ENCODE peak calls at places on chromosome 20, in seven cellular contexts. One of them, this sample, is unnamed.

GRCh38 chr20:19653328-19653727 is 104.7 kb upstream of the RIN2 start:
- DNase-seq in MM.1S: no peak
- DNase-seq in OCI-LY7: no peak
- DNase-seq in PC-3: no peak
- DNase-seq in neural progenitor cell: no peak
- DNase-seq in HCT116: no peak
- DNase-seq in GM23338: no peak
- DNase-seq in this sample: no peak

GRCh38 chr20:36322131-36322530 is 16.0 kb downstream of the DLGAP4 start:
- DNase-seq in MM.1S: no peak
- DNase-seq in OCI-LY7: no peak
- DNase-seq in PC-3: no peak
- DNase-seq in neural progenitor cell: no peak
- DNase-seq in HCT116: no peak
- DNase-seq in GM23338: no peak
- DNase-seq in this sample: no peak

GRCh38 chr20:31695849-31696804 is 26.5 kb downstream of the BCL2L1 start:
- DNase-seq in MM.1S: no peak
- DNase-seq in OCI-LY7: no peak
- DNase-seq in PC-3: peak
- DNase-seq in neural progenitor cell: no peak
- DNase-seq in HCT116: peak
- DNase-seq in GM23338: no peak
- DNase-seq in this sample: peak

GRCh38 chr20:3815703-3816315 is 4.5 kb upstream of the AP5S1 start:
- DNase-seq in MM.1S: no peak
- DNase-seq in OCI-LY7: no peak
- DNase-seq in PC-3: no peak
- DNase-seq in neural progenitor cell: no peak
- DNase-seq in HCT116: no peak
- DNase-seq in GM23338: no peak
- DNase-seq in this sample: no peak

GRCh38 chr20:23167436-23167835 is 81.3 kb upstream of the CD93 start:
- DNase-seq in MM.1S: no peak
- DNase-seq in OCI-LY7: no peak
- DNase-seq in PC-3: peak
- DNase-seq in neural progenitor cell: no peak
- DNase-seq in HCT116: no peak
- DNase-seq in GM23338: no peak
- DNase-seq in this sample: peak

GRCh38 chr20:57417830-57418780 is 26.9 kb downstream of the RBM38 start:
- DNase-seq in MM.1S: peak
- DNase-seq in OCI-LY7: no peak
- DNase-seq in PC-3: no peak
- DNase-seq in neural progenitor cell: no peak
- DNase-seq in HCT116: no peak
- DNase-seq in GM23338: no peak
- DNase-seq in this sample: no peak

GRCh38 chr20:62642666-62643520 is 590 bp downstream of the SLCO4A1 start:
- DNase-seq in MM.1S: peak
- DNase-seq in OCI-LY7: peak
- DNase-seq in PC-3: peak
- DNase-seq in neural progenitor cell: peak
- DNase-seq in HCT116: no peak
- DNase-seq in GM23338: peak
- DNase-seq in this sample: peak

GRCh38 chr20:61797200-61797599 is 268.5 kb downstream of the TAF4 start:
- DNase-seq in MM.1S: no peak
- DNase-seq in OCI-LY7: peak
- DNase-seq in PC-3: no peak
- DNase-seq in neural progenitor cell: peak
- DNase-seq in HCT116: no peak
- DNase-seq in GM23338: peak
- DNase-seq in this sample: no peak

GRCh38 chr20:35883778-35884540 is 70.3 kb downstream of the SCAND1 start:
- DNase-seq in MM.1S: peak
- DNase-seq in OCI-LY7: peak
- DNase-seq in PC-3: peak
- DNase-seq in neural progenitor cell: peak
- DNase-seq in HCT116: peak
- DNase-seq in GM23338: peak
- DNase-seq in this sample: peak

GRCh38 chr20:7716286-7716972 is 223.8 kb downstream of the HAO1 start:
- DNase-seq in MM.1S: peak
- DNase-seq in OCI-LY7: peak
- DNase-seq in PC-3: no peak
- DNase-seq in neural progenitor cell: no peak
- DNase-seq in HCT116: no peak
- DNase-seq in GM23338: no peak
- DNase-seq in this sample: no peak

GRCh38 chr20:57747889-57748456 is 38.2 kb upstream of the PMEPA1 start:
- DNase-seq in MM.1S: no peak
- DNase-seq in OCI-LY7: no peak
- DNase-seq in PC-3: no peak
- DNase-seq in neural progenitor cell: peak
- DNase-seq in HCT116: no peak
- DNase-seq in GM23338: no peak
- DNase-seq in this sample: no peak

GRCh38 chr20:46285072-46285471 is 23.2 kb downstream of the CDH22 start:
- DNase-seq in MM.1S: no peak
- DNase-seq in OCI-LY7: no peak
- DNase-seq in PC-3: no peak
- DNase-seq in neural progenitor cell: no peak
- DNase-seq in HCT116: no peak
- DNase-seq in GM23338: no peak
- DNase-seq in this sample: no peak

GRCh38 chr20:25269833-25270170 is 21.9 kb downstream of the PYGB start:
- DNase-seq in MM.1S: no peak
- DNase-seq in OCI-LY7: no peak
- DNase-seq in PC-3: no peak
- DNase-seq in neural progenitor cell: no peak
- DNase-seq in HCT116: no peak
- DNase-seq in GM23338: no peak
- DNase-seq in this sample: no peak

GRCh38 chr20:37346526-37347346 is 796 bp downstream of the SRC start:
- DNase-seq in MM.1S: no peak
- DNase-seq in OCI-LY7: no peak
- DNase-seq in PC-3: no peak
- DNase-seq in neural progenitor cell: peak
- DNase-seq in HCT116: no peak
- DNase-seq in GM23338: peak
- DNase-seq in this sample: peak

GRCh38 chr20:17614176-17614811 is 44.4 kb downstream of the DSTN start:
- DNase-seq in MM.1S: no peak
- DNase-seq in OCI-LY7: no peak
- DNase-seq in PC-3: no peak
- DNase-seq in neural progenitor cell: no peak
- DNase-seq in HCT116: no peak
- DNase-seq in GM23338: peak
- DNase-seq in this sample: peak

GRCh38 chr20:7673841-7674240 is 266.4 kb downstream of the HAO1 start:
- DNase-seq in MM.1S: no peak
- DNase-seq in OCI-LY7: no peak
- DNase-seq in PC-3: peak
- DNase-seq in neural progenitor cell: no peak
- DNase-seq in HCT116: no peak
- DNase-seq in GM23338: no peak
- DNase-seq in this sample: peak

GRCh38 chr20:14721926-14722325 is 384.5 kb upstream of the FLRT3 start:
- DNase-seq in MM.1S: no peak
- DNase-seq in OCI-LY7: no peak
- DNase-seq in PC-3: peak
- DNase-seq in neural progenitor cell: no peak
- DNase-seq in HCT116: no peak
- DNase-seq in GM23338: no peak
- DNase-seq in this sample: peak

GRCh38 chr20:50844430-50845100 is 49.7 kb downstream of the BCAS4 start:
- DNase-seq in MM.1S: no peak
- DNase-seq in OCI-LY7: peak
- DNase-seq in PC-3: peak
- DNase-seq in neural progenitor cell: no peak
- DNase-seq in HCT116: peak
- DNase-seq in GM23338: no peak
- DNase-seq in this sample: peak

GRCh38 chr20:32130965-32131364 is 21.5 kb downstream of the TM9SF4 start:
- DNase-seq in MM.1S: no peak
- DNase-seq in OCI-LY7: no peak
- DNase-seq in PC-3: no peak
- DNase-seq in neural progenitor cell: no peak
- DNase-seq in HCT116: no peak
- DNase-seq in GM23338: no peak
- DNase-seq in this sample: no peak

GRCh38 chr20:58097943-58098342 is 130.5 kb downstream of the ANKRD60 start:
- DNase-seq in MM.1S: no peak
- DNase-seq in OCI-LY7: no peak
- DNase-seq in PC-3: no peak
- DNase-seq in neural progenitor cell: no peak
- DNase-seq in HCT116: no peak
- DNase-seq in GM23338: no peak
- DNase-seq in this sample: no peak

GRCh38 chr20:62219992-62220665 is at the start of gene HRH3:
- DNase-seq in MM.1S: peak
- DNase-seq in OCI-LY7: peak
- DNase-seq in PC-3: no peak
- DNase-seq in neural progenitor cell: peak
- DNase-seq in HCT116: no peak
- DNase-seq in GM23338: peak
- DNase-seq in this sample: peak

GRCh38 chr20:38252292-38253288 is 7.9 kb downstream of the KIAA1755 start:
- DNase-seq in MM.1S: no peak
- DNase-seq in OCI-LY7: no peak
- DNase-seq in PC-3: no peak
- DNase-seq in neural progenitor cell: no peak
- DNase-seq in HCT116: no peak
- DNase-seq in GM23338: peak
- DNase-seq in this sample: no peak

GRCh38 chr20:62317167-62317655 is 14.4 kb downstream of the ADRM1 start:
- DNase-seq in MM.1S: no peak
- DNase-seq in OCI-LY7: no peak
- DNase-seq in PC-3: no peak
- DNase-seq in neural progenitor cell: no peak
- DNase-seq in HCT116: no peak
- DNase-seq in GM23338: no peak
- DNase-seq in this sample: no peak

GRCh38 chr20:59032713-59033059 is 551 bp upstream of the ATP5F1E start:
- DNase-seq in MM.1S: no peak
- DNase-seq in OCI-LY7: no peak
- DNase-seq in PC-3: peak
- DNase-seq in neural progenitor cell: no peak
- DNase-seq in HCT116: peak
- DNase-seq in GM23338: no peak
- DNase-seq in this sample: peak

GRCh38 chr20:3162080-3162611 is 2.5 kb upstream of the FASTKD5 start:
- DNase-seq in MM.1S: no peak
- DNase-seq in OCI-LY7: no peak
- DNase-seq in PC-3: no peak
- DNase-seq in neural progenitor cell: no peak
- DNase-seq in HCT116: no peak
- DNase-seq in GM23338: peak
- DNase-seq in this sample: no peak

DNA sequence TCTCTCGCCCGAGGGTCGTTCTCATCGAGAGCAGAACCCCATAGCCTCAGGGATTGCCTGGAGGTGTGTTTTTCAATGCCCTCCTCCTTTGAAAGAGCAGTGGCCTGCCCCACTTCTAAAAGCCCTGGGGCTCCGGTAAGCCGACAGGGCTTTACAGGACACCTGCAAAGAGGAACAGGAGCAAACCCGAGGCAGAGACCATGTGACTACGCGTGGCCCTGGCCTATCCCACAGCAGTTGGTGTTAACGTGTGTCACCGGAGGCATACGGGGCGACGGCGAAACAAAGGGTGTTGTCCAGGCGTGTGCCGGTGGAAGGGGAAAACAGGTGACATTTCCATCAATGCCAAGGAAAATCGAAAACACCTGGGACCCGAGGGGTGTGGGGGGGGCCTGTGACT is 972.9 kb upstream of the DEFB115 start:
- DNase-seq in MM.1S: no peak
- DNase-seq in OCI-LY7: no peak
- DNase-seq in PC-3: no peak
- DNase-seq in neural progenitor cell: no peak
- DNase-seq in HCT116: no peak
- DNase-seq in GM23338: no peak
- DNase-seq in this sample: no peak
- H3K4me2 ChIP-seq in MM.1S: no peak
- H3K4me2 ChIP-seq in OCI-LY7: peak
- H3K4me2 ChIP-seq in PC-3: no peak
- H3K4me2 ChIP-seq in neural progenitor cell: no peak
- H3K4me2 ChIP-seq in HCT116: peak
- H3K4me2 ChIP-seq in GM23338: peak
- H3K4me2 ChIP-seq in this sample: peak

GRCh38 chr20:63782521-63782971 is 43.0 kb downstream of the SLC2A4RG start:
- DNase-seq in MM.1S: peak
- DNase-seq in OCI-LY7: peak
- DNase-seq in PC-3: no peak
- DNase-seq in neural progenitor cell: no peak
- DNase-seq in HCT116: no peak
- DNase-seq in GM23338: no peak
- DNase-seq in this sample: no peak
- TF ChIP-seq EZH2phosphoT487 in MM.1S: no peak
- TF ChIP-seq EZH2phosphoT487 in OCI-LY7: no peak
- TF ChIP-seq EZH2phosphoT487 in PC-3: no peak
- TF ChIP-seq EZH2phosphoT487 in neural progenitor cell: no peak
- TF ChIP-seq EZH2phosphoT487 in HCT116: no peak
- TF ChIP-seq EZH2phosphoT487 in GM23338: no peak
- TF ChIP-seq EZH2phosphoT487 in this sample: no peak

GRCh38 chr20:52103911-52104545 is 87.6 kb downstream of the ZFP64 start:
- DNase-seq in MM.1S: no peak
- DNase-seq in OCI-LY7: no peak
- DNase-seq in PC-3: no peak
- DNase-seq in neural progenitor cell: peak
- DNase-seq in HCT116: no peak
- DNase-seq in GM23338: peak
- DNase-seq in this sample: peak
- H2AFZ ChIP-seq in MM.1S: no peak
- H2AFZ ChIP-seq in OCI-LY7: no peak
- H2AFZ ChIP-seq in PC-3: no peak
- H2AFZ ChIP-seq in neural progenitor cell: peak
- H2AFZ ChIP-seq in HCT116: no peak
- H2AFZ ChIP-seq in GM23338: peak
- H2AFZ ChIP-seq in this sample: peak

DNA sequence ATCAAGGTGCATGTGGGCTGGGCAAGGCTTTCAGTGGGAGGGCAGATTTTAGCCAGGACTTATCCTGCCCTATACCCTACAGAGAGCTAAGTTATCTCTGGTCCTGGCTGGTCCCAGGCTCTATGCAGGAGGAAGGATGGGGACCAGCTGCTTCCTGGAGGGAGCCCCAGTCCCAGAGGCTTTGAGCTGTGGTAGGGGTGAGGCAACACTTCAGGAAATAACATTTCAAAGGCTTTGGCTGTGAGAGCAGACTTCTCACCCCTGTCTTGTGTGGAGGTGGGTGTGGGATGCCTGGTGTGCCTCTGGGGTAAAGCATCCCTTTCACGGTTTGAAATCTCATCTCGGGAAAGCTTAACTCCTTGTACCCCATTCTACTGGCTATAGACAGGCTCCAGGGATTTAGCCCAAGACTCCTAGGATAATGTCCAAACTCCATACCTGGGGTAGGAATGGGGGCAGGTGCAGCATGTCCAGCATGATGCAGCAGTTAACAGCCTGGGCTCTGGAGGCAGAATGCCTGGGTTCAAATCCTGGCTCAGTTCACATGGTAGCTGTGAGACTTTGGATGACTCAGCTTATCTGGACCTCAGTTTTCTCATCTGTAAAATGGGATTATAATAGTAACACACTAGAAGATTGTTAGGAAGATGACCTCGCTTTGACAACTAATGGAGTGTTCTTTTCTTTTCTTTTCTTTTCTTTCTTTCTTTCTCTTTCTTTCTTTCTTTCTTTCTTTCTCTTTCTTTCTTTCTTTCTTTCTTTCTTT is 27.5 kb upstream of the SIRPA start:
- DNase-seq in MM.1S: no peak
- DNase-seq in OCI-LY7: no peak
- DNase-seq in PC-3: no peak
- DNase-seq in neural progenitor cell: no peak
- DNase-seq in HCT116: no peak
- DNase-seq in GM23338: no peak
- DNase-seq in this sample: no peak
- H3K4me2 ChIP-seq in MM.1S: no peak
- H3K4me2 ChIP-seq in OCI-LY7: no peak
- H3K4me2 ChIP-seq in PC-3: no peak
- H3K4me2 ChIP-seq in neural progenitor cell: no peak
- H3K4me2 ChIP-seq in HCT116: no peak
- H3K4me2 ChIP-seq in GM23338: peak
- H3K4me2 ChIP-seq in this sample: no peak